ENCODE peak calls at places on chromosomes 6 and 20, in six cellular contexts. F is PC-9, S is IMR-90, Y is neural progenitor cell, P is left ventricle myocardium inferior, C is heart right ventricle. Q is an unnamed sample.

GRCh38 chr6:137631323-137631722 is 137.1 kb upstream of the OLIG3 start:
- DNase-seq in Y (peak), F (no peak), S (no peak), P (no peak), C (no peak), Q (no peak)

GRCh38 chr20:24502184-24502583 is 32.8 kb downstream of the SYNDIG1 start:
- DNase-seq in Y (no peak), C (no peak), S (peak), F (no peak), P (no peak), Q (peak)

GRCh38 chr6:169862464-169863148 is 111.2 kb downstream of the ERMARD start:
- DNase-seq in C (no peak), F (no peak), S (no peak), Y (no peak), P (no peak), Q (no peak)

GRCh38 chr20:63977392-63978276 is 1.8 kb downstream of the SAMD10 start:
- DNase-seq in S (peak), C (peak), F (peak), Y (no peak), P (no peak), Q (no peak)

GRCh38 chr6:29632789-29633531 is at the start of gene GABBR1:
- DNase-seq in Y (peak), P (peak), C (peak), F (peak), S (peak), Q (peak)

GRCh38 chr20:40441771-40442170 is 247.3 kb downstream of the MAFB start:
- DNase-seq in C (no peak), S (no peak), P (no peak), Y (no peak), F (no peak), Q (no peak)

GRCh38 chr6:30510419-30510818 is 21.1 kb downstream of the HLA-E start:
- DNase-seq in S (no peak), Y (no peak), F (no peak), P (no peak), C (no peak), Q (no peak)

GRCh38 chr6:1995521-1996110 is 249.8 kb downstream of the GMDS start:
- DNase-seq in Y (no peak), P (no peak), S (peak), C (no peak), F (no peak), Q (no peak)

GRCh38 chr20:53636725-53637097 is 43.1 kb upstream of the ZNF217 start:
- DNase-seq in F (no peak), Y (no peak), C (no peak), P (no peak), S (no peak), Q (no peak)

GRCh38 chr20:50916257-50916656 is 15.0 kb downstream of the ADNP start:
- DNase-seq in S (peak), P (no peak), F (no peak), C (no peak), Y (no peak), Q (no peak)

GRCh38 chr6:46381579-46381978 is 109.7 kb downstream of the RCAN2 start:
- DNase-seq in S (no peak), C (no peak), F (no peak), P (no peak), Y (no peak), Q (no peak)

GRCh38 chr6:70901324-70901723 is 55.5 kb downstream of the B3GAT2 start:
- DNase-seq in F (no peak), Y (no peak), P (no peak), C (no peak), S (no peak), Q (no peak)

GRCh38 chr6:165049362-165049761 is 260.0 kb downstream of the C6orf118 start:
- DNase-seq in Y (peak), P (no peak), C (peak), S (no peak), F (peak), Q (no peak)

GRCh38 chr6:16402501-16402900 is 164.1 kb downstream of the GMPR start:
- DNase-seq in P (no peak), S (no peak), F (no peak), C (no peak), Y (no peak), Q (no peak)

GRCh38 chr6:75499640-75500039 is 6.0 kb upstream of the FILIP1 start:
- DNase-seq in C (no peak), Y (no peak), F (no peak), S (no peak), P (no peak), Q (no peak)

GRCh38 chr6:39887692-39888450 is 46.4 kb downstream of the MOCS1 start:
- DNase-seq in S (peak), C (peak), F (no peak), P (peak), Y (peak), Q (peak)

GRCh38 chr6:35081426-35081851 is 59.7 kb downstream of the TCP11 start:
- DNase-seq in S (peak), F (no peak), Y (no peak), C (no peak), P (no peak), Q (peak)

GRCh38 chr6:28408076-28408802 is 8.7 kb upstream of the ZSCAN12 start:
- DNase-seq in F (no peak), S (peak), C (no peak), P (no peak), Y (no peak), Q (no peak)

GRCh38 chr20:53902968-53903651 is 167.3 kb downstream of the BCAS1 start:
- DNase-seq in P (no peak), Y (no peak), S (no peak), C (no peak), F (no peak), Q (peak)

GRCh38 chr6:36436466-36436865 is 6.2 kb downstream of the PXT1 start:
- DNase-seq in Y (no peak), P (no peak), F (no peak), S (peak), C (no peak), Q (no peak)

GRCh38 chr6:108564178-108564577 is 3.5 kb downstream of the FOXO3 start:
- DNase-seq in P (no peak), C (no peak), Y (no peak), F (no peak), S (peak), Q (no peak)

GRCh38 chr6:10384719-10385511 is 30.0 kb downstream of the TFAP2A start:
- DNase-seq in Y (peak), S (no peak), F (no peak), C (no peak), P (no peak), Q (no peak)

GRCh38 chr20:13002256-13002655 is 6.5 kb upstream of the SPTLC3 start:
- DNase-seq in P (no peak), S (no peak), Y (no peak), F (no peak), C (no peak), Q (no peak)

GRCh38 chr6:111806561-111807497 is 66.4 kb downstream of the FYN start:
- DNase-seq in S (no peak), F (peak), P (no peak), Y (no peak), C (no peak), Q (no peak)

GRCh38 chr6:82712826-82713225 is 349.2 kb downstream of the TPBG start:
- DNase-seq in Y (no peak), C (no peak), S (no peak), F (no peak), P (no peak), Q (no peak)

GRCh38 chr6:13398421-13398994 is 70.2 kb upstream of the TBC1D7 start:
- DNase-seq in Y (peak), S (no peak), C (no peak), F (no peak), P (no peak), Q (no peak)

GRCh38 chr20:1373614-1374013 is 19.2 kb downstream of the FKBP1A start:
- DNase-seq in Y (no peak), S (no peak), C (peak), P (no peak), F (no peak), Q (no peak)

GRCh38 chr6:145813285-145814034 is 1.1 kb downstream of the FBXO30 start:
- DNase-seq in S (peak), P (no peak), Y (no peak), C (no peak), F (no peak), Q (no peak)

GRCh38 chr6:90816764-90817163 is 229.9 kb upstream of the MAP3K7 start:
- DNase-seq in C (no peak), Y (no peak), S (no peak), F (no peak), P (no peak), Q (no peak)

GRCh38 chr6:146850981-146851380 is 252.2 kb downstream of the ADGB start:
- DNase-seq in S (no peak), Y (no peak), P (no peak), C (no peak), F (no peak), Q (no peak)

GRCh38 chr6:150639823-150640331 is 40.2 kb downstream of the PLEKHG1 start:
- DNase-seq in C (no peak), S (no peak), P (no peak), Y (no peak), F (no peak), Q (no peak)

GRCh38 chr6:67009818-67010217 is 1302.8 kb upstream of the EYS start:
- DNase-seq in P (no peak), Y (peak), C (no peak), S (no peak), F (no peak), Q (no peak)

GRCh38 chr6:12294851-12295536 is 4.8 kb downstream of the EDN1 start:
- DNase-seq in Y (no peak), F (no peak), S (no peak), P (no peak), C (no peak), Q (no peak)

GRCh38 chr6:111605100-111605748 is 454 bp downstream of the TRAF3IP2 start:
- DNase-seq in Y (peak), F (no peak), C (peak), S (peak), P (peak), Q (peak)

GRCh38 chr6:34315780-34316179 is 67.0 kb upstream of the SMIM29 start:
- DNase-seq in S (no peak), F (no peak), Y (no peak), C (no peak), P (no peak), Q (no peak)

GRCh38 chr20:51275816-51276215 is 252.9 kb upstream of the KCNG1 start:
- DNase-seq in C (no peak), S (peak), Y (no peak), F (no peak), P (no peak), Q (no peak)

DNA sequence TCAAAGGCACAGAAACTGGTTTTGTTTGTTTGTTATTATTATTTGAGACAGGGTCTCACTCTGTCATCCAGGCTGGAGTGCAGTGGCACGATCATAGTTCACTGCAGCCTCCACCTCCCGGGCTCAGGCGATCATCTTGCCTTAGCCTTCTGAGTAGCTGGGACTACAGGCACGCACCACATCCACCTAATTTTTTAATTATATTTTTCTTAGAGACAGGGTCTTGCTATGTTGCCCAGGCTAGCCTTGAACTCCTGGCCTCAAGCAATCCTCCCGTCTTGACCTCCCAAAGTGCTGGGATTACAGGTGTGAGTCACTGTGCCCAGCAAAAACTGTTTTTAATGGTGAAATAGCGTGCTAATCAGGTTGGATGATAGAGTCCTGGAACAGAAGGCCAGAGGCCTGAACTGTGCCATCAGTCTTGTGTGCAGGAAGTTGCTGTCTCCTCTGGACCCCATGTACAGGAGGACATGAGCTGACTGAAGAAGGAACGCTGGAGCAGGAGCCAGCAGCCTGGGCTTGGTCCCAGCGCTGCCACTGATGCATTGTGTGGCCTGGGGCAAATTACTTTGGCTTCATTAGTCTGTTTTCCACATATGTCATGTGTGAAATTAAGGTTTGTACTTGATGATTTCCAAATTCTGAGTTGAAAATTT is 4.9 kb downstream of the TM9SF4 start:
- DNase-seq in S (no peak), F (no peak), Y (no peak), C (no peak), P (no peak), Q (no peak)
- H3K27ac ChIP-seq in S (no peak), F (no peak), Y (no peak), C (no peak), P (no peak), Q (no peak)

DNA sequence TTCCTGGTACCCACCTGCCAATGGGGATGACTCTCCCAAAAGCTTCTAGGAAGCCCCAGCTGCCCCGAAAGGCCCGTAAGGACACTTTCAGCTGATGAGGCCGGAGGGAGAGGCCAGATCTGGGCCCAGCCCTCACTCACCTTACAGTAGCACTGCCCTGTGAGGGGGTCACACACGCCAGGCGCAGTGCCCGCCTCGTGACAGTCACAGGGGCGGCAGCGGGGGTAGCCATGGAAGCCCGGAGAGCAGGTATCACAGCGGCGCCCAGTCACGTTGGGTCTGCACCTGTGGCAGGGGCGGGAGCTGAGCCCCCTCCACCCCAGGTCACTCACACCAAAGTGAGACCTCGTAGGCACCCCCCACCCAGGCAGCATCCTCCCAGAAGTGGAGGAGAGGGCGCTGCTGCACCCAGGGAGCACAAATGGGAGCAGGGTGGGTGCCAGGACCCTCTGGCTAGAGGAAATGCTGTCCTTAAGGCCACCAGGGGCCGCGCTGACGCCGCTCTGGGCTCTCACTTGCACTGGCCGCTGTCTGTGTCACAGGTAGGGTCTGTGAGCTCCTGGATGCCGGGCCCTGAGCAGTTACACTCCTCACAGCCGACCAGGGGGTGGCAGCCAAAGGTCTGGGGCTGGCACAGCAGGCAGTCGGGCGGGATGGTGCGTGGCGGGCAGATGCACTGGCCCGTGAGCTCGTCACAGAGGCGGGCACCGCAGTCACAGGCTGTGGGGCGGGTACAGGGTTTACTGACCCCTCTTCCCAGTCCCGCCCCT is 25.1 kb downstream of the ADRM1 start:
- DNase-seq in Y (no peak), F (no peak), C (no peak), P (no peak), S (no peak), Q (no peak)
- TF ChIP-seq CTCF in Y (no peak), F (no peak), C (no peak), P (no peak), S (no peak), Q (no peak)

GRCh38 chr20:45893831-45894230 is 2.7 kb downstream of the CTSA start:
- DNase-seq in S (no peak), F (no peak), C (no peak), Y (no peak), P (no peak), Q (no peak)

GRCh38 chr20:45890997-45891983 is at the start of the genes CTSA and NEURL2:
- DNase-seq in Y (peak), F (peak), S (peak), P (peak), C (peak), Q (peak)

GRCh38 chr20:45892828-45893500 is 1.8 kb downstream of the CTSA start:
- DNase-seq in P (no peak), F (no peak), C (no peak), Y (no peak), S (no peak), Q (no peak)

GRCh38 chr20:45890077-45890996 is 671 bp downstream of the NEURL2 start:
- DNase-seq in F (no peak), S (peak), C (peak), Y (peak), P (peak), Q (peak)

GRCh38 chr20:45892049-45892816 is 1.1 kb downstream of the CTSA start:
- DNase-seq in C (no peak), Y (peak), F (peak), S (peak), P (no peak), Q (peak)
- H3K4me3 ChIP-seq in C (peak), Y (peak), F (peak), S (peak), P (peak), Q (peak)

GRCh38 chr6:88360203-88360797 is 194.2 kb upstream of the CNR1 start:
- DNase-seq in C (no peak), F (no peak), P (no peak), S (no peak), Y (no peak), Q (no peak)

GRCh38 chr6:88359530-88360202 is 193.5 kb upstream of the CNR1 start:
- DNase-seq in S (no peak), C (no peak), Y (peak), F (no peak), P (no peak), Q (no peak)

GRCh38 chr6:88361754-88362153 is 195.6 kb upstream of the CNR1 start:
- DNase-seq in C (no peak), P (no peak), S (no peak), F (no peak), Y (no peak), Q (no peak)

GRCh38 chr6:88361298-88361697 is 195.2 kb upstream of the CNR1 start:
- DNase-seq in P (no peak), S (no peak), F (no peak), Y (no peak), C (no peak), Q (no peak)

GRCh38 chr6:88358846-88359245 is 192.7 kb upstream of the CNR1 start:
- DNase-seq in F (no peak), C (no peak), S (no peak), Y (no peak), P (no peak), Q (no peak)
- H3K27ac ChIP-seq in F (no peak), C (no peak), S (no peak), Y (no peak), P (no peak), Q (no peak)

DNA sequence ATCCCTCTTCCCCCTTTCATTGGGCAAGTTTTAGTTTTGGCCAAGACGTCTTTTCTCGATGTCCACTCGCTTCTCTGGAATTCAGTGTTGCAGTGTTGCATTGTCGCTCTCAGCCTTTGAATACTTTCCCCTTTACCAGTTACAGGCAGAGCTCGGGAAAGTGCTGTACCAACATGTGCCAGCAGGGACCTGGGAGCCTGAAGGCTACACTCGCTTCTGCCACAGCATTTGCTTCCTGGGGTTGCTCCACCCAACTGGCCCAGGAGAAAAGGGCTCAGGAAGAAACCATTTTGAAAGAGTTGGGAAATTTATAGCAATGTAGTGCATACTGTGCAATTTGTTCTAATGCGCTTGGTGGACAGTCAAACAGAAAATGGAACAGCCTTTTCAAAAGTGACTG is 78.6 kb downstream of the LINC00237 start:
- DNase-seq in Y (peak), C (no peak), S (no peak), P (no peak), F (no peak), Q (no peak)
- TF ChIP-seq CTCF in Y (peak), C (no peak), S (no peak), P (no peak), F (peak), Q (no peak)

GRCh38 chr20:48819089-48819488 is 8.7 kb downstream of the PREX1 start:
- DNase-seq in F (no peak), C (no peak), P (no peak), Y (no peak), S (no peak), Q (no peak)
- H3K4me3 ChIP-seq in F (no peak), C (no peak), P (no peak), Y (no peak), S (no peak), Q (no peak)

GRCh38 chr6:163573503-163574179 is 159.1 kb downstream of the QKI start:
- DNase-seq in S (no peak), C (no peak), F (no peak), Y (no peak), P (no peak), Q (no peak)
- H3K27ac ChIP-seq in S (no peak), C (no peak), F (no peak), Y (no peak), P (no peak), Q (no peak)

GRCh38 chr20:20593447-20594170 is 118.8 kb downstream of the RALGAPA2 start:
- DNase-seq in F (peak), Y (peak), S (peak), P (no peak), C (no peak), Q (no peak)
- TF ChIP-seq CTCF in F (peak), Y (peak), S (peak), P (peak), C (peak), Q (peak)

GRCh38 chr20:62776035-62776691 is 20.1 kb upstream of the MRGBP start:
- DNase-seq in F (no peak), S (no peak), Y (no peak), P (no peak), C (no peak), Q (no peak)
- H3K4me3 ChIP-seq in F (peak), S (no peak), Y (no peak), P (no peak), C (no peak), Q (no peak)